ENCODE peak calls at places on chromosomes 16 and 17, in seven cellular contexts. F is CD4-positive, alpha-beta memory T cell; I is pancreas; M is mesendoderm; B is CD4-positive, CD25-positive, alpha-beta regulatory T cell; N is IMR-90; E is ovary. V is an unnamed sample. For H3K4me1, the result is how much of the 10 kb centered on the place peaks cover.

GRCh38 chr16:15493416-15494181 is 59.2 kb downstream of the BMERB1 start:
- DNase-seq in B (no peak), M (no peak), I (no peak), F (no peak), E (no peak), N (peak), V (no peak)

GRCh38 chr16:9050102-9050830 is 41.2 kb upstream of the HAPSTR1 start:
- DNase-seq in N (peak), M (peak), I (no peak), F (no peak), E (no peak), B (peak), V (no peak)

GRCh38 chr16:6709736-6710135 is 622.9 kb upstream of the RBFOX1 start:
- DNase-seq in E (no peak), N (no peak), B (no peak), M (no peak), I (no peak), F (no peak), V (no peak)

GRCh38 chr16:49932943-49933342 is 77.0 kb upstream of the ZNF423 start:
- DNase-seq in F (no peak), I (no peak), E (peak), B (no peak), M (peak), N (peak), V (no peak)

GRCh38 chr16:30187971-30188561 is 4.7 kb downstream of the CORO1A start:
- DNase-seq in E (no peak), I (no peak), B (no peak), N (no peak), F (no peak), M (no peak), V (peak)

GRCh38 chr16:31010539-31010938 is at the start of gene STX1B:
- DNase-seq in F (peak), B (peak), E (no peak), I (no peak), N (no peak), M (peak), V (no peak)

GRCh38 chr17:69523252-69523861 is 108.9 kb downstream of the MAP2K6 start:
- DNase-seq in I (no peak), M (peak), B (peak), F (peak), N (peak), E (no peak), V (no peak)

GRCh38 chr17:12201294-12201693 is 180.6 kb downstream of the MAP2K4 start:
- DNase-seq in I (no peak), E (no peak), B (no peak), N (no peak), M (no peak), F (no peak), V (no peak)

GRCh38 chr16:2752850-2753522 is 548 bp downstream of the SRRM2 start:
- DNase-seq in N (peak), B (peak), I (peak), E (peak), F (no peak), M (peak), V (peak)

GRCh38 chr16:50360033-50360778 is 8.6 kb downstream of the BRD7 start:
- DNase-seq in B (no peak), I (no peak), N (peak), F (no peak), M (no peak), E (no peak), V (no peak)

GRCh38 chr16:48003226-48003907 is 152.4 kb downstream of the ABCC12 start:
- DNase-seq in M (peak), F (no peak), I (no peak), N (no peak), E (no peak), B (no peak), V (no peak)

GRCh38 chr17:42682400-42683384 is at the start of gene CNTNAP1:
- DNase-seq in N (peak), I (peak), E (peak), M (peak), F (no peak), B (peak), V (no peak)

GRCh38 chr17:67474081-67474661 is 97.1 kb downstream of the PITPNC1 start:
- DNase-seq in N (peak), E (peak), F (no peak), B (no peak), M (peak), I (no peak), V (no peak)

GRCh38 chr16:28326881-28327610 is 34.7 kb downstream of the SBK1 start:
- DNase-seq in N (peak), B (peak), E (no peak), I (no peak), M (peak), F (peak), V (peak)

GRCh38 chr16:58684354-58685083 is at the start of gene SLC38A7:
- DNase-seq in I (peak), N (peak), B (peak), F (peak), E (peak), M (peak), V (peak)

GRCh38 chr16:83046664-83047063 is 419.9 kb downstream of the CDH13 start:
- DNase-seq in M (no peak), E (no peak), N (no peak), F (no peak), I (no peak), B (no peak), V (no peak)

GRCh38 chr17:35448214-35448898 is at the start of gene SLFN13:
- DNase-seq in M (peak), N (peak), B (peak), F (peak), E (peak), I (peak), V (peak)

GRCh38 chr17:57949649-57950048 is 5.6 kb downstream of the CUEDC1 start:
- DNase-seq in F (no peak), E (no peak), M (no peak), I (no peak), N (no peak), B (peak), V (peak)

GRCh38 chr17:57948555-57949420 is 6.4 kb downstream of the CUEDC1 start:
- DNase-seq in F (no peak), M (peak), B (peak), E (no peak), N (peak), I (peak), V (no peak)

GRCh38 chr17:57947369-57947768 is 7.8 kb downstream of the CUEDC1 start:
- DNase-seq in E (no peak), I (no peak), N (no peak), F (no peak), B (no peak), M (no peak), V (no peak)

GRCh38 chr17:57946798-57947358 is 8.3 kb downstream of the CUEDC1 start:
- DNase-seq in E (peak), N (peak), M (no peak), B (peak), F (peak), I (peak), V (peak)

GRCh38 chr17:57948169-57948554 is 7.0 kb downstream of the CUEDC1 start:
- DNase-seq in I (no peak), B (no peak), N (no peak), E (no peak), M (no peak), F (no peak), V (no peak)
- H3K4me1 ChIP-seq in I (under half), B (under half), N (under half), E (under half), M (under half), F (under half), V (under half)

GRCh38 chr16:87351320-87351698 is 32.3 kb downstream of the FBXO31 start:
- DNase-seq in F (no peak), E (no peak), N (no peak), I (no peak), M (no peak), B (no peak), V (no peak)
- H3K4me3 ChIP-seq in F (no peak), E (no peak), N (no peak), I (no peak), M (no peak), B (no peak), V (no peak)

DNA sequence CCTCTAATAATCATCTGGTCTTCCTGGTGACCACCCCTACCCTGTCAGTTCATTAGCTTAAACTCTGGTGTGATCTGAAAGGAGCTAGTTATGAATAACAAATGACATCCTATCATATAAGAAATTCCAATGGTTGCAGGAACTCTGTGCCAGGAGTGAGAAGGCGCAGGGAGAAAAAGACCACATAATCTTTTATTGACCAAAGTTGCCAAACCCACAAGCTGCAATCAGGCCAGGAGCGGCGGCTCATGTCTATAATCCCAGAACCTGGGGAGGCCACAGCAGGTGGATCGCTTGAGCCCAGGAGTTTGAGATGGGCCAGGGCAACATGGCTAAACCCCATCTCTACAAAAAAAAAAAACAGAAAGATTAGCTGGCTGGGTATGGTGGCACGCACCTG is 23.4 kb downstream of the ANKRD11 start:
- DNase-seq in M (no peak), F (no peak), E (no peak), N (no peak), B (no peak), I (no peak), V (no peak)
- H3K4me1 ChIP-seq in M (under half), F (half or more), E (under half), N (under half), B (half or more), I (under half), V (under half)

GRCh38 chr17:31349454-31349853 is 28.0 kb upstream of the EVI2A start:
- DNase-seq in N (no peak), B (no peak), E (no peak), M (no peak), I (no peak), F (no peak), V (no peak)
- H3K4me3 ChIP-seq in N (no peak), B (no peak), E (no peak), M (no peak), I (no peak), F (no peak), V (no peak)

GRCh38 chr16:66507731-66508239 is 42.1 kb downstream of the TK2 start:
- DNase-seq in M (no peak), N (no peak), I (no peak), F (no peak), B (no peak), E (no peak), V (no peak)
- H3K4me1 ChIP-seq in M (under half), N (under half), I (under half), F (under half), B (under half), E (under half), V (under half)

V was measured in mucosa of descending colon.